ENCODE peak calls at places on chromosomes 4 and X, in nine cellular contexts. C, D, I, F, H, N, T, V and W are unnamed samples.

GRCh38 chr4:19913670-19914069 is 338.0 kb upstream of the SLIT2 start:
- DNase-seq in C (no peak), D (no peak), I (no peak), F (no peak), H (no peak), N (no peak), T (peak; percentile 28), V (no peak), W (no peak)

GRCh38 chrX:131227608-131228007 is 61.5 kb downstream of the IGSF1 start:
- DNase-seq in C (no peak), D (no peak), I (no peak), F (no peak), H (no peak), N (no peak), T (no peak), V (no peak), W (no peak)

GRCh38 chr4:54929459-54929858 is 195.9 kb downstream of the KDR start:
- DNase-seq in C (no peak), D (no peak), I (no peak), F (no peak), H (no peak), N (no peak), T (no peak), V (no peak), W (no peak)

GRCh38 chrX:20265221-20265725 is 1.4 kb downstream of the RPS6KA3 start:
- DNase-seq in C (peak; percentile 68), D (peak; percentile 48), I (peak; percentile 60), F (peak; percentile 77), H (peak; percentile 60), N (peak; percentile 75), T (peak; percentile 14), V (peak; percentile 67), W (peak; percentile 24)

GRCh38 chr4:30721353-30722091 is 1.4 kb downstream of the PCDH7 start:
- DNase-seq in C (no peak), D (peak; percentile 56), I (no peak), F (no peak), H (peak; percentile 64), N (peak; percentile 83), T (no peak), V (peak; percentile 53), W (no peak)

GRCh38 chr4:187209921-187210613 is 486.4 kb upstream of the FAT1 start:
- DNase-seq in C (no peak), D (no peak), I (peak; percentile 45), F (no peak), H (no peak), N (no peak), T (no peak), V (no peak), W (peak; percentile 84)

GRCh38 chr4:150130953-150131352 is 52.7 kb downstream of the DCLK2 start:
- DNase-seq in C (no peak), D (no peak), I (no peak), F (no peak), H (no peak), N (no peak), T (no peak), V (no peak), W (peak; percentile 42)

GRCh38 chr4:143431526-143432257 is 81.8 kb upstream of the SMARCA5 start:
- DNase-seq in C (no peak), D (no peak), I (no peak), F (no peak), H (no peak), N (peak; percentile 8), T (no peak), V (no peak), W (no peak)

GRCh38 chr4:138672393-138672976 is 343.1 kb upstream of the NOCT start:
- DNase-seq in C (peak; percentile 60), D (no peak), I (no peak), F (no peak), H (no peak), N (no peak), T (no peak), V (no peak), W (no peak)

GRCh38 chr4:141473026-141473540 is 163.3 kb upstream of the IL15 start:
- DNase-seq in C (no peak), D (no peak), I (no peak), F (no peak), H (no peak), N (no peak), T (no peak), V (no peak), W (no peak)

GRCh38 chr4:11355224-11355623 is 73.5 kb downstream of the HS3ST1 start:
- DNase-seq in C (no peak), D (no peak), I (no peak), F (no peak), H (no peak), N (no peak), T (no peak), V (no peak), W (no peak)

GRCh38 chr4:48483777-48484493 is 792 bp downstream of the SLC10A4 start:
- DNase-seq in C (no peak), D (no peak), I (no peak), F (no peak), H (no peak), N (peak; percentile 29), T (no peak), V (no peak), W (no peak)

GRCh38 chr4:181578911-181579310 is 664.3 kb upstream of the TENM3 start:
- DNase-seq in C (no peak), D (no peak), I (no peak), F (no peak), H (no peak), N (no peak), T (no peak), V (no peak), W (no peak)

GRCh38 chr4:181582595-181582994 is 660.6 kb upstream of the TENM3 start:
- DNase-seq in C (no peak), D (no peak), I (no peak), F (no peak), H (no peak), N (no peak), T (no peak), V (no peak), W (no peak)
- TF ChIP-seq CTCF in C (no peak), D (no peak), I (peak; percentile 7), F (no peak), H (no peak), N (peak; percentile 41), T (peak; percentile 6), V (no peak), W (no peak)

GRCh38 chrX:128928636-128929035 is 594.7 kb downstream of the SMARCA1 start:
- DNase-seq in C (no peak), D (no peak), I (no peak), F (no peak), H (no peak), N (no peak), T (peak; percentile 10), V (no peak), W (no peak)

GRCh38 chrX:128931071-128931470 is 592.2 kb downstream of the SMARCA1 start:
- DNase-seq in C (no peak), D (no peak), I (no peak), F (no peak), H (no peak), N (no peak), T (no peak), V (no peak), W (no peak)

GRCh38 chrX:128927363-128927762 is 595.9 kb downstream of the SMARCA1 start:
- DNase-seq in C (no peak), D (no peak), I (no peak), F (no peak), H (no peak), N (no peak), T (no peak), V (no peak), W (no peak)

DNA sequence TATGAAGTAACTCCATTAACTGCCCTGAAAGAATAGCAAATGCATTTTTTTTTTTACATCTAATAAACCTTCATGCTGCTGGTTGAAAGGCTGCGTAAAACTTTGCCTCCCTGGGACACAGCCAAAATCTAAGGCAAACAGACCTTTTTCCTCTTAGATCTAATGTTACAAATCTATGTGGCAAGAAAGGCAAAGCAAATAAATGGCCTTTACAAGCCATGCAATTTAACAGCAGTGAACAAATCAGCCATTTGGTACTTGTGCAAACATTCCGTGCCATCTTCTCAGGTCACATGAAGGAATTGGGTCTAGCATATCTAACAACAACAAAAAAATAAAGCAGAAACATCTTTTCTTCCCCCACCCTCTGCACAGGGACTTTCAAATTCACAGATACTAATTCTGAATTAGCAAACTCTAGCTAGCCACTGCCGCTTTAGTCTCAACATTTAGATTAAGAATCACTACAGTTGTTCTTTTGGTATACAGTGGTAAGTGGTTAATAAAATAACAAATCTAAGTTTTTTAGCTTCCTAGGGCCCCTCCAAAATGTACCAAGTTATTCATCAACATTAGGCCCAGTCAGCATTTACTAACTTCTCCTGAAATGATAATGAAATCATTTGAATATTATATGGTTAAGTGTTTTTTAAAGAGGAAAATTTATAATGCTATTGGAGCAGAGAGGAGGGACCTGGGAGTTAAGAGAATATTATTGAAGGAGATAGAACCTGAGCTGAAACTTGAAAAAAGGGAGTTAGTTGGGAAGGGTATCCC is 593.8 kb downstream of the SMARCA1 start:
- DNase-seq in C (no peak), D (peak; percentile 35), I (no peak), F (no peak), H (no peak), N (no peak), T (no peak), V (no peak), W (no peak)
- H3K4me3 ChIP-seq in C (no peak overlapping the region), D (no peak overlapping the region), I (no peak overlapping the region), F (no peak overlapping the region), H (no peak overlapping the region), N (no peak overlapping the region), T (no peak overlapping the region), V (no peak overlapping the region), W (no peak overlapping the region)

DNA sequence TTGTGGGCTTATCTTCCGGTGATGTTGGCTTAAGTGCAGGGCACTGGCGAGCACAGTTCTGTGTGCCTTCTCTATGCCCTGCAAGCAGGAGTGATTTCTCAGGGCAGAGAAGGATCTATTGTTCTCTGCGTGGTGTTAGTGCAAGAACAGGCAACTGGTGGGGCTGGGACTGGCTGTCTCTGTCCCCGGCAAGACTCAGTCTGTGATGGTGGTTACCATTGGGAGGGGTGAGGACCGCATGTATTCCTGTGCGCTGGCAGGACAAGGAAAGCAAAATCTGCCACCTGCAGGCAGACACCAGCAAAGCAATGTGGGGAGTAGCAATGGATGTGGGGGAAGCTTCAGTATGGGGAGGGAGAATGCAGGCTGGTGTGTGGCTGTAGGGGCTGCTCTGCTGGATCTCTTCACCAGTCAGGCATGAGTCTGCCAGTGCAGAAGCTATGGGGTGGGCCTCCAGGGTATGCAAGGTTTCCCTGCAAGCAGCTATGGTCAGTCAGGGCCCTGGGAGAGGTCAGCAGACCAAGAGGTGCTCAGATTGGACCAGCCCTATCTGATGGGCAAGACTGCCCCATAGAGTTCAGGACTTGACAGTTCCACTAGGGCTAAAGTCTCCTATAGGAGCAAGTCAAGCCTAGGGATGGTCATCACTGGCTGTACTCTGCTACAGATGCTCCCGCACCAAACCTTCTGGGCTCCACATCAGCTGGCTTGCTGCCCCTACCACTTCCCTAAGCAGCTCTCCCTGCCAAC is 16.8 kb downstream of the PF4 start:
- DNase-seq in C (peak; percentile 9), D (peak; percentile 64), I (no peak), F (peak; percentile 34), H (peak; percentile 56), N (peak; percentile 71), T (no peak), V (no peak), W (no peak)
- TF ChIP-seq CTCF in C (no peak), D (peak; percentile 32), I (peak; percentile 45), F (peak; percentile 39), H (peak; percentile 57), N (peak; percentile 65), T (peak; percentile 15), V (no peak), W (no peak)

DNA sequence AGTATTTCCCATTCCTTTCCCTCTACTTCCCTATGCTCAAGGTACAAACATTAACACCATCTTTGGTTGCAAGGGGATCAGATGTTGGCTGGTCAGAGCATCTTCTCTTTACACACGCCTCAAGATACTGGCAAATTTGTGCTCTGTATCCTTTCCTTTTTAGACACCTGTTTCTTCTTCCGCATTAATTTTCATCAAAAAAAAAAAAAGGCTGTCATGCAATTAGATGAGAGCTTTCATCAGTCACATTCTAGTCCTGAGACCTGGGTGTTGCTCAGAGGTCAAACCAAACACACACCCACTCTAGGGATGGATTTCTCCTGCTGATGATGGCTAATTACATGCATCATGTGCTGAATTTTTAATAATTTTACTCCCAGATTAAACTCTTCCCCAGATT is 2.0 kb downstream of the RELL1 start:
- DNase-seq in C (no peak), D (no peak), I (no peak), F (no peak), H (no peak), N (no peak), T (no peak), V (no peak), W (no peak)
- H3K4me3 ChIP-seq in C (no peak overlapping the region), D (peak overlapping the region; percentile 65), I (no peak overlapping the region), F (no peak overlapping the region), H (no peak overlapping the region), N (no peak overlapping the region), T (no peak overlapping the region), V (no peak overlapping the region), W (no peak overlapping the region)